ENCODE peak calls at places on chromosomes 12 and 14, in four cellular contexts. One of them, this sample, is unnamed.
A peak's percentile ranks its signal among the peaks of the same experiment; 100 is the strongest.

GRCh38 chr14:23579739-23580138 is 1.1 kb upstream of the JPH4 start:
- DNase-seq in astrocyte: no peak
- DNase-seq in left lung: no peak
- DNase-seq in naive thymus-derived CD4-positive, alpha-beta T cell: no peak
- DNase-seq in this sample: no peak

GRCh38 chr14:49314756-49315155 is 271.4 kb downstream of the RPS29 start:
- DNase-seq in naive thymus-derived CD4-positive, alpha-beta T cell: no peak
- DNase-seq in astrocyte: peak; percentile 0
- DNase-seq in left lung: no peak
- DNase-seq in this sample: no peak

GRCh38 chr12:96194901-96195844 is 998 bp downstream of the ELK3 start:
- DNase-seq in left lung: peak; percentile 72
- DNase-seq in astrocyte: peak; percentile 92
- DNase-seq in naive thymus-derived CD4-positive, alpha-beta T cell: peak; percentile 71
- DNase-seq in this sample: peak; percentile 56

GRCh38 chr12:5391638-5392037 is 40.3 kb upstream of the NTF3 start:
- DNase-seq in astrocyte: peak; percentile 12
- DNase-seq in naive thymus-derived CD4-positive, alpha-beta T cell: no peak
- DNase-seq in left lung: no peak
- DNase-seq in this sample: no peak

GRCh38 chr14:35821546-35822411 is 4.4 kb upstream of the BRMS1L start:
- DNase-seq in naive thymus-derived CD4-positive, alpha-beta T cell: peak; percentile 11
- DNase-seq in astrocyte: peak; percentile 6
- DNase-seq in left lung: no peak
- DNase-seq in this sample: peak; percentile 30

GRCh38 chr14:103290056-103290455 is 44.0 kb upstream of the EIF5 start:
- DNase-seq in left lung: no peak
- DNase-seq in naive thymus-derived CD4-positive, alpha-beta T cell: no peak
- DNase-seq in astrocyte: no peak
- DNase-seq in this sample: no peak

GRCh38 chr12:118259079-118259478 is 113.6 kb downstream of the TAOK3 start:
- DNase-seq in naive thymus-derived CD4-positive, alpha-beta T cell: no peak
- DNase-seq in left lung: no peak
- DNase-seq in astrocyte: peak; percentile 22
- DNase-seq in this sample: no peak

GRCh38 chr12:48279601-48280000 is 71.1 kb downstream of the ZNF641 start:
- DNase-seq in astrocyte: no peak
- DNase-seq in left lung: no peak
- DNase-seq in naive thymus-derived CD4-positive, alpha-beta T cell: no peak
- DNase-seq in this sample: no peak

GRCh38 chr14:36556811-36557433 is 25.5 kb downstream of the NKX2-8 start:
- DNase-seq in left lung: no peak
- DNase-seq in astrocyte: no peak
- DNase-seq in naive thymus-derived CD4-positive, alpha-beta T cell: no peak
- DNase-seq in this sample: no peak

GRCh38 chr12:69274861-69275260 is 35.5 kb downstream of the CPSF6 start:
- DNase-seq in left lung: no peak
- DNase-seq in astrocyte: peak; percentile 49
- DNase-seq in naive thymus-derived CD4-positive, alpha-beta T cell: no peak
- DNase-seq in this sample: no peak

GRCh38 chr14:88492272-88493089 is 62.3 kb downstream of the PTPN21 start:
- DNase-seq in naive thymus-derived CD4-positive, alpha-beta T cell: peak; percentile 55
- DNase-seq in astrocyte: peak; percentile 47
- DNase-seq in left lung: peak; percentile 39
- DNase-seq in this sample: peak; percentile 78

GRCh38 chr12:121861549-121862254 is 3.0 kb upstream of the HPD start:
- DNase-seq in left lung: no peak
- DNase-seq in astrocyte: peak; percentile 16
- DNase-seq in naive thymus-derived CD4-positive, alpha-beta T cell: no peak
- DNase-seq in this sample: no peak

GRCh38 chr12:39743655-39744054 is 124.1 kb upstream of the ABCD2 start:
- DNase-seq in left lung: no peak
- DNase-seq in astrocyte: no peak
- DNase-seq in naive thymus-derived CD4-positive, alpha-beta T cell: no peak
- DNase-seq in this sample: no peak

GRCh38 chr12:30691122-30691879 is 4.4 kb downstream of the IPO8 start:
- DNase-seq in naive thymus-derived CD4-positive, alpha-beta T cell: no peak
- DNase-seq in left lung: no peak
- DNase-seq in astrocyte: peak; percentile 70
- DNase-seq in this sample: no peak

GRCh38 chr12:87720967-87721366 is 308.2 kb downstream of the C12orf50 start:
- DNase-seq in left lung: no peak
- DNase-seq in naive thymus-derived CD4-positive, alpha-beta T cell: no peak
- DNase-seq in astrocyte: no peak
- DNase-seq in this sample: no peak

GRCh38 chr14:60632257-60632656 is 17.0 kb downstream of the SIX1 start:
- DNase-seq in astrocyte: no peak
- DNase-seq in naive thymus-derived CD4-positive, alpha-beta T cell: no peak
- DNase-seq in left lung: no peak
- DNase-seq in this sample: no peak

GRCh38 chr12:67630373-67631088 is 18.0 kb upstream of the DYRK2 start:
- DNase-seq in naive thymus-derived CD4-positive, alpha-beta T cell: peak; percentile 96
- DNase-seq in astrocyte: no peak
- DNase-seq in left lung: peak; percentile 59
- DNase-seq in this sample: peak; percentile 51

GRCh38 chr12:52530366-52530765 is 10.2 kb upstream of the KRT5 start:
- DNase-seq in naive thymus-derived CD4-positive, alpha-beta T cell: no peak
- DNase-seq in astrocyte: no peak
- DNase-seq in left lung: no peak
- DNase-seq in this sample: no peak

GRCh38 chr12:86118161-86118560 is 138.0 kb downstream of the MGAT4C start:
- DNase-seq in astrocyte: no peak
- DNase-seq in naive thymus-derived CD4-positive, alpha-beta T cell: no peak
- DNase-seq in left lung: no peak
- DNase-seq in this sample: no peak

GRCh38 chr12:30696943-30697342 is 1.3 kb upstream of the IPO8 start:
- DNase-seq in naive thymus-derived CD4-positive, alpha-beta T cell: no peak
- DNase-seq in astrocyte: no peak
- DNase-seq in left lung: no peak
- DNase-seq in this sample: no peak

GRCh38 chr12:56040963-56041578 is 647 bp upstream of the RPS26 start:
- DNase-seq in naive thymus-derived CD4-positive, alpha-beta T cell: no peak
- DNase-seq in astrocyte: no peak
- DNase-seq in left lung: no peak
- DNase-seq in this sample: no peak

GRCh38 chr14:65261946-65262345 is 150.6 kb upstream of the FUT8 start:
- DNase-seq in naive thymus-derived CD4-positive, alpha-beta T cell: no peak
- DNase-seq in left lung: no peak
- DNase-seq in astrocyte: no peak
- DNase-seq in this sample: no peak

GRCh38 chr12:50325890-50326391 is 42.6 kb upstream of the LIMA1 start:
- DNase-seq in astrocyte: no peak
- DNase-seq in left lung: no peak
- DNase-seq in naive thymus-derived CD4-positive, alpha-beta T cell: no peak
- DNase-seq in this sample: peak; percentile 27

GRCh38 chr14:90574640-90575131 is 177.9 kb downstream of the CALM1 start:
- DNase-seq in naive thymus-derived CD4-positive, alpha-beta T cell: no peak
- DNase-seq in astrocyte: no peak
- DNase-seq in left lung: no peak
- DNase-seq in this sample: no peak

GRCh38 chr12:106039646-106040404 is 98.9 kb downstream of the NUAK1 start:
- DNase-seq in astrocyte: no peak
- DNase-seq in left lung: no peak
- DNase-seq in naive thymus-derived CD4-positive, alpha-beta T cell: no peak
- DNase-seq in this sample: no peak

GRCh38 chr12:132162508-132163031 is 18.3 kb downstream of the NOC4L start:
- DNase-seq in left lung: no peak
- DNase-seq in astrocyte: peak; percentile 80
- DNase-seq in naive thymus-derived CD4-positive, alpha-beta T cell: no peak
- DNase-seq in this sample: no peak

GRCh38 chr14:58875613-58876012 is 237.9 kb downstream of the DACT1 start:
- DNase-seq in left lung: no peak
- DNase-seq in naive thymus-derived CD4-positive, alpha-beta T cell: no peak
- DNase-seq in astrocyte: no peak
- DNase-seq in this sample: no peak

GRCh38 chr12:124005736-124006581 is 32.9 kb downstream of the ZNF664 start:
- DNase-seq in left lung: no peak
- DNase-seq in naive thymus-derived CD4-positive, alpha-beta T cell: no peak
- DNase-seq in astrocyte: no peak
- DNase-seq in this sample: no peak

GRCh38 chr12:15404485-15404884 is 82.2 kb downstream of the PTPRO start:
- DNase-seq in left lung: no peak
- DNase-seq in naive thymus-derived CD4-positive, alpha-beta T cell: no peak
- DNase-seq in astrocyte: peak; percentile 65
- DNase-seq in this sample: no peak

GRCh38 chr14:102945346-102946130 is 23.1 kb downstream of the AMN start:
- DNase-seq in left lung: no peak
- DNase-seq in naive thymus-derived CD4-positive, alpha-beta T cell: no peak
- DNase-seq in astrocyte: peak; percentile 45
- DNase-seq in this sample: no peak

GRCh38 chr14:33454022-33454645 is 496.7 kb downstream of the EGLN3 start:
- DNase-seq in left lung: no peak
- DNase-seq in naive thymus-derived CD4-positive, alpha-beta T cell: no peak
- DNase-seq in astrocyte: no peak
- DNase-seq in this sample: no peak

GRCh38 chr14:89617471-89618291 is 200.6 kb upstream of the FOXN3 start:
- DNase-seq in naive thymus-derived CD4-positive, alpha-beta T cell: peak; percentile 50
- DNase-seq in left lung: no peak
- DNase-seq in astrocyte: peak; percentile 66
- DNase-seq in this sample: peak; percentile 55

GRCh38 chr14:73612339-73613045 is at the start of gene ACOT6:
- DNase-seq in astrocyte: peak; percentile 69
- DNase-seq in naive thymus-derived CD4-positive, alpha-beta T cell: peak; percentile 80
- DNase-seq in left lung: peak; percentile 76
- DNase-seq in this sample: peak; percentile 74

GRCh38 chr12:31796270-31796951 is 67.6 kb upstream of the AMN1 start:
- DNase-seq in astrocyte: no peak
- DNase-seq in naive thymus-derived CD4-positive, alpha-beta T cell: no peak
- DNase-seq in left lung: no peak
- DNase-seq in this sample: no peak

GRCh38 chr12:39441189-39441962 is 1.5 kb downstream of the KIF21A start:
- DNase-seq in astrocyte: no peak
- DNase-seq in naive thymus-derived CD4-positive, alpha-beta T cell: no peak
- DNase-seq in left lung: no peak
- DNase-seq in this sample: no peak

GRCh38 chr12:122852336-122853275 is 17.3 kb downstream of the HIP1R start:
- DNase-seq in astrocyte: no peak
- DNase-seq in left lung: no peak
- DNase-seq in naive thymus-derived CD4-positive, alpha-beta T cell: no peak
- DNase-seq in this sample: peak; percentile 30

GRCh38 chr14:104132981-104133380 is 5.4 kb upstream of the KIF26A start:
- DNase-seq in left lung: no peak
- DNase-seq in astrocyte: no peak
- DNase-seq in naive thymus-derived CD4-positive, alpha-beta T cell: no peak
- DNase-seq in this sample: no peak

GRCh38 chr14:68521557-68521901 is 271.3 kb downstream of the ZFP36L1 start:
- DNase-seq in naive thymus-derived CD4-positive, alpha-beta T cell: no peak
- DNase-seq in astrocyte: no peak
- DNase-seq in left lung: no peak
- DNase-seq in this sample: peak; percentile 42

GRCh38 chr14:68523326-68523610 is 269.6 kb downstream of the ZFP36L1 start:
- DNase-seq in naive thymus-derived CD4-positive, alpha-beta T cell: no peak
- DNase-seq in astrocyte: no peak
- DNase-seq in left lung: no peak
- DNase-seq in this sample: no peak

GRCh38 chr14:68521952-68522509 is 270.8 kb downstream of the ZFP36L1 start:
- DNase-seq in astrocyte: no peak
- DNase-seq in naive thymus-derived CD4-positive, alpha-beta T cell: no peak
- DNase-seq in left lung: no peak
- DNase-seq in this sample: no peak

GRCh38 chr14:68523994-68524725 is 268.7 kb downstream of the ZFP36L1 start:
- DNase-seq in astrocyte: no peak
- DNase-seq in left lung: no peak
- DNase-seq in naive thymus-derived CD4-positive, alpha-beta T cell: no peak
- DNase-seq in this sample: peak; percentile 61

GRCh38 chr14:68522510-68523325 is 270.1 kb downstream of the ZFP36L1 start:
- DNase-seq in left lung: no peak
- DNase-seq in naive thymus-derived CD4-positive, alpha-beta T cell: no peak
- DNase-seq in astrocyte: no peak
- DNase-seq in this sample: no peak
- H3K4me1 ChIP-seq in left lung: peaks cover 35% of the 10 kb centered on the region
- H3K4me1 ChIP-seq in naive thymus-derived CD4-positive, alpha-beta T cell: no peaks in the 10 kb centered on the region
- H3K4me1 ChIP-seq in astrocyte: peaks cover 11% of the 10 kb centered on the region
- H3K4me1 ChIP-seq in this sample: peaks cover 100% of the 10 kb centered on the region

GRCh38 chr14:93957751-93958566 is 18.4 kb downstream of the ASB2 start:
- DNase-seq in left lung: no peak
- DNase-seq in naive thymus-derived CD4-positive, alpha-beta T cell: no peak
- DNase-seq in astrocyte: no peak
- DNase-seq in this sample: no peak

GRCh38 chr14:93957333-93957710 is 19.0 kb downstream of the ASB2 start:
- DNase-seq in naive thymus-derived CD4-positive, alpha-beta T cell: no peak
- DNase-seq in left lung: no peak
- DNase-seq in astrocyte: no peak
- DNase-seq in this sample: no peak

GRCh38 chr14:93959239-93960107 is 16.9 kb downstream of the ASB2 start:
- DNase-seq in naive thymus-derived CD4-positive, alpha-beta T cell: peak; percentile 76
- DNase-seq in astrocyte: peak; percentile 86
- DNase-seq in left lung: peak; percentile 80
- DNase-seq in this sample: peak; percentile 79

GRCh38 chr14:93960108-93960475 is 16.3 kb downstream of the ASB2 start:
- DNase-seq in naive thymus-derived CD4-positive, alpha-beta T cell: no peak
- DNase-seq in left lung: no peak
- DNase-seq in astrocyte: no peak
- DNase-seq in this sample: no peak

GRCh38 chr14:93958567-93959238 is 17.7 kb downstream of the ASB2 start:
- DNase-seq in astrocyte: no peak
- DNase-seq in naive thymus-derived CD4-positive, alpha-beta T cell: no peak
- DNase-seq in left lung: no peak
- DNase-seq in this sample: no peak
- H3K4me1 ChIP-seq in astrocyte: peaks cover 30% of the 10 kb centered on the region
- H3K4me1 ChIP-seq in naive thymus-derived CD4-positive, alpha-beta T cell: peaks cover 98% of the 10 kb centered on the region
- H3K4me1 ChIP-seq in left lung: peaks cover 7% of the 10 kb centered on the region
- H3K4me1 ChIP-seq in this sample: peaks cover 17% of the 10 kb centered on the region

DNA sequence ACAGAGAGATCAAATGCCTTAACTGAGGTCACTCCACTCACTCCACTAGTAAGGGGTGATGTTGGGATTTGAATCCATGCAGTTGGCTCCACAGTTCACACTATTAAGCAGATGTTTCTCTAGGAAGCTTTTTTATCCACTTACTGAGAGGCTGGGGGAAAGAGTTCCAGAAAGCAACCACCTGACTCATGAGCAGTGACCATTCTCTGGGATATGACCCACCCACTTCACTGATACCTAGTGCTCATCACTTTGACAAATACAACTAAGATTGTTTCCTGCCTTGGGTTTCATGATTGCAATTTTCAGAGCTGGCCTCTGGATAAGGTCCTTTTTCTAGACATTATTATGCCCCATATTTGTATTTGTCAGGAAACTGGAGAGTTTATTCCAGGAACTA is 152.1 kb upstream of the PLEKHG7 start:
- DNase-seq in left lung: no peak
- DNase-seq in naive thymus-derived CD4-positive, alpha-beta T cell: no peak
- DNase-seq in astrocyte: no peak
- DNase-seq in this sample: no peak
- H3K4me1 ChIP-seq in left lung: peaks cover 8% of the 10 kb centered on the region
- H3K4me1 ChIP-seq in naive thymus-derived CD4-positive, alpha-beta T cell: peaks cover 4% of the 10 kb centered on the region
- H3K4me1 ChIP-seq in astrocyte: peaks cover 8% of the 10 kb centered on the region
- H3K4me1 ChIP-seq in this sample: peaks cover 72% of the 10 kb centered on the region

DNA sequence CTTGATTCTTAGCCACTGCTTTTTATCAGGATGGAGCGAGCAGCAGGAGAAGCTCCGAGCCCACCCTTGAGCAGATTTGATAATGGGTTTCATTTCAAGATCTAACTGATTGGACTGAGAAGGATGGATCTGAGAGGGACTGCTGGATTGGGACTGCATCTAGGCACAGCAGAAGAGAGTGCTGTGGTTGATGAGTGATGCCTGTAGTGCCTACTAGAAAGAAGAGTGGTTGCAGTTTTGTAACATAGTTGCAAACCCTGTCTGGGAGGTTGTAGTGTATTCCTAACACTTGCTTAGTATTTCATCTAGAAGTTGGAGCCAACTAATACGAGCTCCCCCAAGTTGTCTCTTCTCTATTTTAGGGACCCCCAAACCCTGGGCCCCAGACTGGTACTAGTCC is 88.7 kb downstream of the ASCL1 start:
- DNase-seq in astrocyte: no peak
- DNase-seq in left lung: no peak
- DNase-seq in naive thymus-derived CD4-positive, alpha-beta T cell: no peak
- DNase-seq in this sample: no peak
- H3K4me1 ChIP-seq in astrocyte: no peaks in the 10 kb centered on the region
- H3K4me1 ChIP-seq in left lung: no peaks in the 10 kb centered on the region
- H3K4me1 ChIP-seq in naive thymus-derived CD4-positive, alpha-beta T cell: no peaks in the 10 kb centered on the region
- H3K4me1 ChIP-seq in this sample: no peaks in the 10 kb centered on the region